ENCODE peak calls at places on chromosomes 12 and 14, in nine cellular contexts. One of them, this sample, is unnamed.

GRCh38 chr14:104361921-104362681 is 217.5 kb upstream of the C14orf180 start:
- DNase-seq in CD4-positive, CD25-positive, alpha-beta regulatory T cell: no peak
- DNase-seq in SW480: no peak
- DNase-seq in occipital lobe: no peak
- DNase-seq in ELR: no peak
- DNase-seq in HS-5: no peak
- DNase-seq in stimulated activated naive CD8-positive, alpha-beta T cell treated with anti-CD3 and anti-CD28 coated beads, Interleukin-15, Interleukin-2, amounts not matched to agents 100 U/mL and 50 U/mL, for 24 hours: no peak
- DNase-seq in amniotic epithelial cell: no peak
- DNase-seq in Right ventricle myocardium superior: peak
- DNase-seq in this sample: no peak

GRCh38 chr14:90019824-90020523 is 41.8 kb upstream of the KCNK13 start:
- DNase-seq in CD4-positive, CD25-positive, alpha-beta regulatory T cell: no peak
- DNase-seq in ELR: no peak
- DNase-seq in Right ventricle myocardium superior: no peak
- DNase-seq in amniotic epithelial cell: no peak
- DNase-seq in stimulated activated naive CD8-positive, alpha-beta T cell treated with anti-CD3 and anti-CD28 coated beads, Interleukin-15, Interleukin-2, amounts not matched to agents 100 U/mL and 50 U/mL, for 24 hours: no peak
- DNase-seq in SW480: no peak
- DNase-seq in HS-5: no peak
- DNase-seq in occipital lobe: no peak
- DNase-seq in this sample: no peak

GRCh38 chr14:94050231-94050880 is 24.2 kb downstream of the OTUB2 start:
- DNase-seq in stimulated activated naive CD8-positive, alpha-beta T cell treated with anti-CD3 and anti-CD28 coated beads, Interleukin-15, Interleukin-2, amounts not matched to agents 100 U/mL and 50 U/mL, for 24 hours: peak
- DNase-seq in SW480: no peak
- DNase-seq in HS-5: no peak
- DNase-seq in CD4-positive, CD25-positive, alpha-beta regulatory T cell: no peak
- DNase-seq in Right ventricle myocardium superior: peak
- DNase-seq in amniotic epithelial cell: no peak
- DNase-seq in ELR: no peak
- DNase-seq in occipital lobe: no peak
- DNase-seq in this sample: peak

GRCh38 chr14:89165189-89165809 is 251.7 kb downstream of the FOXN3 start:
- DNase-seq in SW480: no peak
- DNase-seq in Right ventricle myocardium superior: no peak
- DNase-seq in HS-5: no peak
- DNase-seq in ELR: no peak
- DNase-seq in amniotic epithelial cell: no peak
- DNase-seq in occipital lobe: no peak
- DNase-seq in stimulated activated naive CD8-positive, alpha-beta T cell treated with anti-CD3 and anti-CD28 coated beads, Interleukin-15, Interleukin-2, amounts not matched to agents 100 U/mL and 50 U/mL, for 24 hours: no peak
- DNase-seq in CD4-positive, CD25-positive, alpha-beta regulatory T cell: no peak
- DNase-seq in this sample: no peak

GRCh38 chr12:123445388-123446344 is 9.2 kb upstream of the RILPL2 start:
- DNase-seq in HS-5: no peak
- DNase-seq in occipital lobe: no peak
- DNase-seq in Right ventricle myocardium superior: peak
- DNase-seq in CD4-positive, CD25-positive, alpha-beta regulatory T cell: no peak
- DNase-seq in SW480: no peak
- DNase-seq in ELR: no peak
- DNase-seq in stimulated activated naive CD8-positive, alpha-beta T cell treated with anti-CD3 and anti-CD28 coated beads, Interleukin-15, Interleukin-2, amounts not matched to agents 100 U/mL and 50 U/mL, for 24 hours: no peak
- DNase-seq in amniotic epithelial cell: peak
- DNase-seq in this sample: peak

GRCh38 chr12:42474391-42474790 is 115.2 kb downstream of the PRICKLE1 start:
- DNase-seq in CD4-positive, CD25-positive, alpha-beta regulatory T cell: no peak
- DNase-seq in HS-5: peak
- DNase-seq in stimulated activated naive CD8-positive, alpha-beta T cell treated with anti-CD3 and anti-CD28 coated beads, Interleukin-15, Interleukin-2, amounts not matched to agents 100 U/mL and 50 U/mL, for 24 hours: no peak
- DNase-seq in Right ventricle myocardium superior: no peak
- DNase-seq in SW480: peak
- DNase-seq in occipital lobe: no peak
- DNase-seq in amniotic epithelial cell: peak
- DNase-seq in ELR: peak
- DNase-seq in this sample: no peak

GRCh38 chr12:47779943-47780504 is 7.0 kb downstream of the SLC48A1 start:
- DNase-seq in HS-5: no peak
- DNase-seq in ELR: no peak
- DNase-seq in stimulated activated naive CD8-positive, alpha-beta T cell treated with anti-CD3 and anti-CD28 coated beads, Interleukin-15, Interleukin-2, amounts not matched to agents 100 U/mL and 50 U/mL, for 24 hours: no peak
- DNase-seq in CD4-positive, CD25-positive, alpha-beta regulatory T cell: no peak
- DNase-seq in occipital lobe: no peak
- DNase-seq in Right ventricle myocardium superior: no peak
- DNase-seq in SW480: no peak
- DNase-seq in amniotic epithelial cell: no peak
- DNase-seq in this sample: no peak

GRCh38 chr14:103028772-103029171 is 28.6 kb downstream of the CDC42BPB start:
- DNase-seq in SW480: no peak
- DNase-seq in Right ventricle myocardium superior: no peak
- DNase-seq in ELR: no peak
- DNase-seq in stimulated activated naive CD8-positive, alpha-beta T cell treated with anti-CD3 and anti-CD28 coated beads, Interleukin-15, Interleukin-2, amounts not matched to agents 100 U/mL and 50 U/mL, for 24 hours: no peak
- DNase-seq in amniotic epithelial cell: no peak
- DNase-seq in CD4-positive, CD25-positive, alpha-beta regulatory T cell: no peak
- DNase-seq in HS-5: no peak
- DNase-seq in occipital lobe: no peak
- DNase-seq in this sample: no peak

GRCh38 chr14:75969126-75969525 is 12.7 kb downstream of the TGFB3 start:
- DNase-seq in CD4-positive, CD25-positive, alpha-beta regulatory T cell: no peak
- DNase-seq in SW480: no peak
- DNase-seq in amniotic epithelial cell: no peak
- DNase-seq in HS-5: no peak
- DNase-seq in occipital lobe: no peak
- DNase-seq in ELR: no peak
- DNase-seq in stimulated activated naive CD8-positive, alpha-beta T cell treated with anti-CD3 and anti-CD28 coated beads, Interleukin-15, Interleukin-2, amounts not matched to agents 100 U/mL and 50 U/mL, for 24 hours: no peak
- DNase-seq in Right ventricle myocardium superior: no peak
- DNase-seq in this sample: no peak

GRCh38 chr12:128387811-128388422 is 120.9 kb downstream of the TMEM132C start:
- DNase-seq in occipital lobe: no peak
- DNase-seq in SW480: peak
- DNase-seq in Right ventricle myocardium superior: peak
- DNase-seq in stimulated activated naive CD8-positive, alpha-beta T cell treated with anti-CD3 and anti-CD28 coated beads, Interleukin-15, Interleukin-2, amounts not matched to agents 100 U/mL and 50 U/mL, for 24 hours: peak
- DNase-seq in CD4-positive, CD25-positive, alpha-beta regulatory T cell: no peak
- DNase-seq in ELR: no peak
- DNase-seq in amniotic epithelial cell: no peak
- DNase-seq in HS-5: no peak
- DNase-seq in this sample: peak

GRCh38 chr14:104795781-104796681 is 483 bp upstream of the AKT1 start:
- DNase-seq in stimulated activated naive CD8-positive, alpha-beta T cell treated with anti-CD3 and anti-CD28 coated beads, Interleukin-15, Interleukin-2, amounts not matched to agents 100 U/mL and 50 U/mL, for 24 hours: peak
- DNase-seq in CD4-positive, CD25-positive, alpha-beta regulatory T cell: peak
- DNase-seq in SW480: no peak
- DNase-seq in ELR: peak
- DNase-seq in occipital lobe: peak
- DNase-seq in Right ventricle myocardium superior: peak
- DNase-seq in amniotic epithelial cell: peak
- DNase-seq in HS-5: no peak
- DNase-seq in this sample: peak

GRCh38 chr14:59464651-59465569 is at the start of gene GPR135:
- DNase-seq in HS-5: no peak
- DNase-seq in ELR: peak
- DNase-seq in SW480: peak
- DNase-seq in occipital lobe: peak
- DNase-seq in amniotic epithelial cell: peak
- DNase-seq in stimulated activated naive CD8-positive, alpha-beta T cell treated with anti-CD3 and anti-CD28 coated beads, Interleukin-15, Interleukin-2, amounts not matched to agents 100 U/mL and 50 U/mL, for 24 hours: peak
- DNase-seq in Right ventricle myocardium superior: peak
- DNase-seq in CD4-positive, CD25-positive, alpha-beta regulatory T cell: peak
- DNase-seq in this sample: peak

GRCh38 chr12:64083285-64084210 is 138.5 kb downstream of the KICS2 start:
- DNase-seq in amniotic epithelial cell: peak
- DNase-seq in stimulated activated naive CD8-positive, alpha-beta T cell treated with anti-CD3 and anti-CD28 coated beads, Interleukin-15, Interleukin-2, amounts not matched to agents 100 U/mL and 50 U/mL, for 24 hours: no peak
- DNase-seq in Right ventricle myocardium superior: peak
- DNase-seq in ELR: peak
- DNase-seq in occipital lobe: peak
- DNase-seq in CD4-positive, CD25-positive, alpha-beta regulatory T cell: no peak
- DNase-seq in HS-5: peak
- DNase-seq in SW480: no peak
- DNase-seq in this sample: peak

GRCh38 chr12:40569626-40570179 is 122.5 kb upstream of the CNTN1 start:
- DNase-seq in CD4-positive, CD25-positive, alpha-beta regulatory T cell: no peak
- DNase-seq in HS-5: no peak
- DNase-seq in occipital lobe: no peak
- DNase-seq in stimulated activated naive CD8-positive, alpha-beta T cell treated with anti-CD3 and anti-CD28 coated beads, Interleukin-15, Interleukin-2, amounts not matched to agents 100 U/mL and 50 U/mL, for 24 hours: no peak
- DNase-seq in ELR: no peak
- DNase-seq in amniotic epithelial cell: no peak
- DNase-seq in SW480: no peak
- DNase-seq in Right ventricle myocardium superior: no peak
- DNase-seq in this sample: no peak

GRCh38 chr12:110744176-110744575 is 1.5 kb upstream of the PPP1CC start:
- DNase-seq in Right ventricle myocardium superior: no peak
- DNase-seq in stimulated activated naive CD8-positive, alpha-beta T cell treated with anti-CD3 and anti-CD28 coated beads, Interleukin-15, Interleukin-2, amounts not matched to agents 100 U/mL and 50 U/mL, for 24 hours: no peak
- DNase-seq in CD4-positive, CD25-positive, alpha-beta regulatory T cell: no peak
- DNase-seq in occipital lobe: peak
- DNase-seq in ELR: peak
- DNase-seq in amniotic epithelial cell: peak
- DNase-seq in HS-5: peak
- DNase-seq in SW480: peak
- DNase-seq in this sample: no peak

GRCh38 chr14:51093371-51094281 is 1.3 kb downstream of the TRIM9 start:
- DNase-seq in occipital lobe: peak
- DNase-seq in amniotic epithelial cell: no peak
- DNase-seq in Right ventricle myocardium superior: peak
- DNase-seq in HS-5: no peak
- DNase-seq in CD4-positive, CD25-positive, alpha-beta regulatory T cell: peak
- DNase-seq in stimulated activated naive CD8-positive, alpha-beta T cell treated with anti-CD3 and anti-CD28 coated beads, Interleukin-15, Interleukin-2, amounts not matched to agents 100 U/mL and 50 U/mL, for 24 hours: peak
- DNase-seq in ELR: peak
- DNase-seq in SW480: no peak
- DNase-seq in this sample: peak

GRCh38 chr12:124036117-124037109 is 63.4 kb downstream of the ZNF664 start:
- DNase-seq in occipital lobe: peak
- DNase-seq in amniotic epithelial cell: peak
- DNase-seq in HS-5: peak
- DNase-seq in Right ventricle myocardium superior: no peak
- DNase-seq in ELR: peak
- DNase-seq in SW480: peak
- DNase-seq in CD4-positive, CD25-positive, alpha-beta regulatory T cell: peak
- DNase-seq in stimulated activated naive CD8-positive, alpha-beta T cell treated with anti-CD3 and anti-CD28 coated beads, Interleukin-15, Interleukin-2, amounts not matched to agents 100 U/mL and 50 U/mL, for 24 hours: peak
- DNase-seq in this sample: peak

This sample was measured in heart right ventricle.